ENCODE peak calls at places on chromosomes 12 and 14, in nine cellular contexts. E is GM20000, W is left ventricle myocardium inferior, Z is pancreas, G is NCI-H345, P is EL, C is stomach, V is left cardiac atrium, O is COLO829. K is an unnamed sample.

GRCh38 chr14:101367421-101368261 is 193.7 kb upstream of the DIO3 start:
- DNase-seq in W (no peak), O (no peak), V (no peak), E (no peak), C (no peak), P (no peak), G (no peak), Z (no peak), K (no peak)

GRCh38 chr12:100741084-100741711 is 53.4 kb upstream of the ANO4 start:
- DNase-seq in P (peak; percentile 28), W (no peak), C (no peak), V (no peak), O (peak; percentile 56), E (no peak), G (peak; percentile 50), Z (no peak), K (no peak)

GRCh38 chr14:61994589-61994988 is 232.4 kb downstream of the SNAPC1 start:
- DNase-seq in W (no peak), Z (no peak), G (no peak), E (no peak), P (no peak), V (no peak), C (no peak), O (no peak), K (no peak)

GRCh38 chr14:68688872-68689371 is 103.9 kb downstream of the ZFP36L1 start:
- DNase-seq in E (no peak), Z (no peak), C (no peak), W (no peak), P (peak; percentile 29), O (no peak), V (no peak), G (no peak), K (no peak)

GRCh38 chr14:23550827-23551265 is 719 bp downstream of the ZFHX2 start:
- DNase-seq in Z (peak; percentile 70), W (peak; percentile 50), V (peak; percentile 53), C (no peak), E (no peak), O (no peak), P (peak; percentile 43), G (no peak), K (peak; percentile 32)

GRCh38 chr12:42450248-42450647 is 124.3 kb downstream of the PPHLN1 start:
- DNase-seq in Z (no peak), E (no peak), G (no peak), V (no peak), O (no peak), C (no peak), P (peak; percentile 18), W (no peak), K (peak; percentile 17)

GRCh38 chr12:93722757-93723567 is 45.8 kb downstream of the CRADD start:
- DNase-seq in C (peak; percentile 37), O (no peak), V (no peak), W (no peak), P (peak; percentile 88), Z (no peak), E (no peak), G (no peak), K (peak; percentile 65)

GRCh38 chr14:90811641-90812040 is 4.6 kb downstream of the TTC7B start:
- DNase-seq in Z (no peak), W (no peak), G (no peak), P (no peak), E (no peak), V (no peak), C (no peak), O (no peak), K (no peak)

GRCh38 chr14:105532735-105533141 is 6.4 kb downstream of the TMEM121 start:
- DNase-seq in V (no peak), Z (peak; percentile 53), E (peak; percentile 85), O (no peak), G (no peak), C (no peak), P (peak; percentile 32), W (no peak), K (peak; percentile 30)

GRCh38 chr12:29544428-29545101 is 47.1 kb upstream of the OVCH1 start:
- DNase-seq in P (no peak), O (no peak), Z (no peak), V (no peak), W (no peak), E (no peak), G (no peak), C (no peak), K (no peak)

GRCh38 chr12:120119395-120119973 is 2.9 kb upstream of the RAB35 start:
- DNase-seq in P (peak; percentile 69), V (no peak), C (no peak), Z (no peak), W (no peak), O (peak; percentile 14), E (peak; percentile 69), G (no peak), K (no peak)

GRCh38 chr12:106304001-106304421 is 1.5 kb downstream of the TCP11L2 start:
- DNase-seq in P (no peak), G (peak; percentile 38), E (no peak), O (no peak), Z (no peak), C (no peak), W (no peak), V (no peak), K (no peak)

GRCh38 chr12:120468271-120468845 is 1.2 kb downstream of the SRSF9 start:
- DNase-seq in V (peak; percentile 31), P (peak; percentile 65), G (no peak), Z (no peak), E (peak; percentile 48), O (peak; percentile 30), C (peak; percentile 44), W (no peak), K (peak; percentile 37)

GRCh38 chr12:89353188-89353822 is 1.0 kb upstream of the DUSP6 start:
- DNase-seq in C (peak; percentile 73), O (peak; percentile 64), E (peak; percentile 65), Z (peak; percentile 92), P (peak; percentile 74), W (peak; percentile 78), G (peak; percentile 85), V (peak; percentile 78), K (peak; percentile 75)

K was measured in MG63.